ENCODE peak calls at places on chromosomes 4 and X, in five cellular contexts. One of them, this sample, is unnamed.

GRCh38 chr4:1590244-1590643 is 93.9 kb downstream of the FAM53A start:
- DNase-seq in AG10803: peak; percentile 6
- DNase-seq in mucosa of descending colon: no peak
- DNase-seq in PC-3: no peak
- DNase-seq in lower leg skin: peak; percentile 43
- DNase-seq in this sample: no peak

GRCh38 chr4:41213563-41214157 is 682 bp downstream of the APBB2 start:
- DNase-seq in AG10803: no peak
- DNase-seq in mucosa of descending colon: peak; percentile 17
- DNase-seq in PC-3: no peak
- DNase-seq in lower leg skin: peak; percentile 90
- DNase-seq in this sample: no peak

GRCh38 chr4:80138556-80139538 is 58.5 kb upstream of the PRDM8 start:
- DNase-seq in AG10803: peak; percentile 79
- DNase-seq in mucosa of descending colon: peak; percentile 16
- DNase-seq in PC-3: peak; percentile 61
- DNase-seq in lower leg skin: no peak
- DNase-seq in this sample: peak; percentile 44

GRCh38 chrX:48806088-48806487 is 4.2 kb downstream of the HDAC6 start:
- DNase-seq in AG10803: no peak
- DNase-seq in mucosa of descending colon: no peak
- DNase-seq in PC-3: no peak
- DNase-seq in lower leg skin: no peak
- DNase-seq in this sample: no peak

GRCh38 chr4:158858410-158859189 is 89.8 kb downstream of the FNIP2 start:
- DNase-seq in AG10803: peak; percentile 50
- DNase-seq in mucosa of descending colon: no peak
- DNase-seq in PC-3: peak; percentile 58
- DNase-seq in lower leg skin: no peak
- DNase-seq in this sample: no peak

GRCh38 chr4:149531861-149532260 is 283.8 kb downstream of the IQCM start:
- DNase-seq in AG10803: peak; percentile 1
- DNase-seq in mucosa of descending colon: no peak
- DNase-seq in PC-3: peak; percentile 29
- DNase-seq in lower leg skin: peak; percentile 58
- DNase-seq in this sample: no peak

GRCh38 chrX:95058815-95059214 is 1384.8 kb downstream of the FAM133A start:
- DNase-seq in AG10803: peak; percentile 76
- DNase-seq in mucosa of descending colon: no peak
- DNase-seq in PC-3: peak; percentile 62
- DNase-seq in lower leg skin: no peak
- DNase-seq in this sample: no peak

GRCh38 chrX:13123857-13124345 is 79.5 kb upstream of the FAM9C start:
- DNase-seq in AG10803: peak; percentile 47
- DNase-seq in mucosa of descending colon: no peak
- DNase-seq in PC-3: peak; percentile 68
- DNase-seq in lower leg skin: no peak
- DNase-seq in this sample: no peak

GRCh38 chrX:153672531-153673397 is 849 bp downstream of the PNCK start:
- DNase-seq in AG10803: no peak
- DNase-seq in mucosa of descending colon: no peak
- DNase-seq in PC-3: no peak
- DNase-seq in lower leg skin: peak; percentile 83
- DNase-seq in this sample: no peak

GRCh38 chrX:128807367-128807766 is 715.9 kb downstream of the SMARCA1 start:
- DNase-seq in AG10803: no peak
- DNase-seq in mucosa of descending colon: peak; percentile 1
- DNase-seq in PC-3: no peak
- DNase-seq in lower leg skin: no peak
- DNase-seq in this sample: no peak

GRCh38 chr4:122219356-122219755 is 67.2 kb downstream of the BLTP1 start:
- DNase-seq in AG10803: no peak
- DNase-seq in mucosa of descending colon: no peak
- DNase-seq in PC-3: no peak
- DNase-seq in lower leg skin: no peak
- DNase-seq in this sample: no peak

GRCh38 chrX:1493877-1494510 is 41.3 kb upstream of the ASMTL start:
- DNase-seq in AG10803: no peak
- DNase-seq in mucosa of descending colon: no peak
- DNase-seq in PC-3: no peak
- DNase-seq in lower leg skin: peak; percentile 79
- DNase-seq in this sample: peak; percentile 89

GRCh38 chrX:19840899-19841648 is 46.3 kb downstream of the SH3KBP1 start:
- DNase-seq in AG10803: no peak
- DNase-seq in mucosa of descending colon: no peak
- DNase-seq in PC-3: no peak
- DNase-seq in lower leg skin: peak; percentile 26
- DNase-seq in this sample: no peak

GRCh38 chr4:8224596-8225289 is 25.7 kb downstream of the SH3TC1 start:
- DNase-seq in AG10803: no peak
- DNase-seq in mucosa of descending colon: no peak
- DNase-seq in PC-3: no peak
- DNase-seq in lower leg skin: no peak
- DNase-seq in this sample: peak; percentile 62

GRCh38 chr4:38577482-38577881 is 86.5 kb upstream of the KLF3 start:
- DNase-seq in AG10803: no peak
- DNase-seq in mucosa of descending colon: no peak
- DNase-seq in PC-3: no peak
- DNase-seq in lower leg skin: no peak
- DNase-seq in this sample: no peak

GRCh38 chr4:3284734-3285557 is 7.9 kb upstream of the RGS12 start:
- DNase-seq in AG10803: no peak
- DNase-seq in mucosa of descending colon: no peak
- DNase-seq in PC-3: no peak
- DNase-seq in lower leg skin: peak; percentile 83
- DNase-seq in this sample: no peak

GRCh38 chrX:9312922-9313867 is 151.7 kb upstream of the TBL1X start:
- DNase-seq in AG10803: no peak
- DNase-seq in mucosa of descending colon: peak; percentile 72
- DNase-seq in PC-3: peak; percentile 43
- DNase-seq in lower leg skin: peak; percentile 89
- DNase-seq in this sample: no peak

GRCh38 chr4:46389301-46389761 is 597 bp downstream of the GABRA2 start:
- DNase-seq in AG10803: no peak
- DNase-seq in mucosa of descending colon: peak; percentile 76
- DNase-seq in PC-3: no peak
- DNase-seq in lower leg skin: no peak
- DNase-seq in this sample: no peak

GRCh38 chr4:2334826-2335728 is 73.2 kb upstream of the MXD4 start:
- DNase-seq in AG10803: no peak
- DNase-seq in mucosa of descending colon: no peak
- DNase-seq in PC-3: no peak
- DNase-seq in lower leg skin: peak; percentile 76
- DNase-seq in this sample: no peak

GRCh38 chrX:68936608-68937007 is 107.8 kb downstream of the EFNB1 start:
- DNase-seq in AG10803: peak; percentile 88
- DNase-seq in mucosa of descending colon: no peak
- DNase-seq in PC-3: peak; percentile 78
- DNase-seq in lower leg skin: peak; percentile 62
- DNase-seq in this sample: no peak

GRCh38 chr4:30718021-30718888 is 1.9 kb upstream of the PCDH7 start:
- DNase-seq in AG10803: no peak
- DNase-seq in mucosa of descending colon: peak; percentile 23
- DNase-seq in PC-3: peak; percentile 25
- DNase-seq in lower leg skin: peak; percentile 85
- DNase-seq in this sample: no peak

GRCh38 chr4:58658701-58659100 is 1548.5 kb upstream of the IGFBP7 start:
- DNase-seq in AG10803: no peak
- DNase-seq in mucosa of descending colon: no peak
- DNase-seq in PC-3: no peak
- DNase-seq in lower leg skin: no peak
- DNase-seq in this sample: no peak

GRCh38 chr4:156298230-156298629 is 344.6 kb upstream of the CTSO start:
- DNase-seq in AG10803: peak; percentile 99
- DNase-seq in mucosa of descending colon: peak; percentile 9
- DNase-seq in PC-3: no peak
- DNase-seq in lower leg skin: no peak
- DNase-seq in this sample: no peak

GRCh38 chr4:55903577-55903976 is 45.2 kb upstream of the CEP135 start:
- DNase-seq in AG10803: no peak
- DNase-seq in mucosa of descending colon: no peak
- DNase-seq in PC-3: no peak
- DNase-seq in lower leg skin: no peak
- DNase-seq in this sample: no peak

GRCh38 chr4:79025170-79025569 is 85.9 kb upstream of the PAQR3 start:
- DNase-seq in AG10803: no peak
- DNase-seq in mucosa of descending colon: no peak
- DNase-seq in PC-3: peak; percentile 83
- DNase-seq in lower leg skin: no peak
- DNase-seq in this sample: no peak

GRCh38 chr4:75494563-75494962 is 19.6 kb downstream of the RCHY1 start:
- DNase-seq in AG10803: peak; percentile 84
- DNase-seq in mucosa of descending colon: no peak
- DNase-seq in PC-3: peak; percentile 43
- DNase-seq in lower leg skin: no peak
- DNase-seq in this sample: no peak

GRCh38 chr4:75498041-75498440 is 16.2 kb downstream of the RCHY1 start:
- DNase-seq in AG10803: no peak
- DNase-seq in mucosa of descending colon: no peak
- DNase-seq in PC-3: no peak
- DNase-seq in lower leg skin: no peak
- DNase-seq in this sample: no peak

GRCh38 chr4:75497133-75497532 is 17.1 kb downstream of the RCHY1 start:
- DNase-seq in AG10803: peak; percentile 20
- DNase-seq in mucosa of descending colon: no peak
- DNase-seq in PC-3: peak; percentile 14
- DNase-seq in lower leg skin: no peak
- DNase-seq in this sample: no peak

GRCh38 chr4:75499900-75500299 is 14.3 kb downstream of the RCHY1 start:
- DNase-seq in AG10803: no peak
- DNase-seq in mucosa of descending colon: no peak
- DNase-seq in PC-3: no peak
- DNase-seq in lower leg skin: no peak
- DNase-seq in this sample: no peak

GRCh38 chr4:75495489-75495888 is 18.7 kb downstream of the RCHY1 start:
- DNase-seq in AG10803: no peak
- DNase-seq in mucosa of descending colon: no peak
- DNase-seq in PC-3: no peak
- DNase-seq in lower leg skin: no peak
- DNase-seq in this sample: no peak
- TF ChIP-seq CTCF in AG10803: no peak
- TF ChIP-seq CTCF in mucosa of descending colon: no peak
- TF ChIP-seq CTCF in PC-3: no peak
- TF ChIP-seq CTCF in lower leg skin: no peak
- TF ChIP-seq CTCF in this sample: no peak

DNA sequence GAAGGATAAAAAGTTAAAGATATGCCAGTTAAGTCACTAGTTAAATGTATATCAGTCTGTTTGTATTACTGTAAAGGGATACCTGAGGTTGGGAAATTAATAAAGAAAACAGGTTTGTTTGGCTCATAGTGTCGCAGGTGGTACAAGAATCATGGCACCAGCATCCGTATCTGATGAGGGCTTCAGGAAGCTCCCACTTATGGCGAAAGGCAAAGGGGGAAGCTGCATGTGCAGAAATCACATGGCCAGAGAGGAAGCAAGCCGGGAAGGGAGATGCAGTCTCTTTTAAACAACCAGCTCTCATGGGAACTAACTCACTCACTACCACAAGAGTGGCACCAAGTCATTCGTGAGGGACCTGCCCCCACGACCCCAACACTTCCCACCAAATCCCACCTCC is 91.9 kb upstream of the SH3RF1 start:
- DNase-seq in AG10803: no peak
- DNase-seq in mucosa of descending colon: no peak
- DNase-seq in PC-3: no peak
- DNase-seq in lower leg skin: no peak
- DNase-seq in this sample: peak; percentile 45
- TF ChIP-seq CTCF in AG10803: no peak
- TF ChIP-seq CTCF in mucosa of descending colon: no peak
- TF ChIP-seq CTCF in PC-3: no peak
- TF ChIP-seq CTCF in lower leg skin: no peak
- TF ChIP-seq CTCF in this sample: no peak

GRCh38 chrX:116490091-116490490 is 27.3 kb upstream of the CT83 start:
- DNase-seq in AG10803: peak; percentile 0
- DNase-seq in mucosa of descending colon: no peak
- DNase-seq in PC-3: peak; percentile 32
- DNase-seq in lower leg skin: no peak
- DNase-seq in this sample: no peak
- TF ChIP-seq CTCF in AG10803: peak; percentile 43
- TF ChIP-seq CTCF in mucosa of descending colon: no peak
- TF ChIP-seq CTCF in PC-3: peak; percentile 60
- TF ChIP-seq CTCF in lower leg skin: no peak
- TF ChIP-seq CTCF in this sample: no peak

DNA sequence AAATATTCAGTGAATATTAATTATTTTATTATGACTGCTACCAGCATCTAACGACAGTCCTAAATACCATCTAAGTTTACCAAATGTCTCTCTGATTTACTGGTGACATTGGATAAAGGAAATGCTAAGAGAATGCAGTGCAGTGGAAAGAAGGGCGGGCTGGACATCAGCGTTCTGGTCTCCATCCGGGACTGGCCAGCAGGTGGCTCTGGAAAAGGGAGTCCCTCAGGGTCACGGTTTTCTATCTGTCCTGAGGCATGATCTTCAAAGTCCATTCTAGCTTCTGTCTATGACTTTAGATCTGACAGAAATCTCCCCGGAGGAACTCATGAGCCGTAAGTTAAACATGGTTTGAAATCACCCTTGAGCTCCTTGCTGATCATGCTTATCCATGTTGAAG is 3.3 kb downstream of the TRIM2 start:
- DNase-seq in AG10803: peak; percentile 20
- DNase-seq in mucosa of descending colon: peak; percentile 81
- DNase-seq in PC-3: peak; percentile 23
- DNase-seq in lower leg skin: no peak
- DNase-seq in this sample: no peak
- TF ChIP-seq CTCF in AG10803: peak; percentile 65
- TF ChIP-seq CTCF in mucosa of descending colon: peak; percentile 45
- TF ChIP-seq CTCF in PC-3: peak; percentile 60
- TF ChIP-seq CTCF in lower leg skin: no peak
- TF ChIP-seq CTCF in this sample: no peak

DNA sequence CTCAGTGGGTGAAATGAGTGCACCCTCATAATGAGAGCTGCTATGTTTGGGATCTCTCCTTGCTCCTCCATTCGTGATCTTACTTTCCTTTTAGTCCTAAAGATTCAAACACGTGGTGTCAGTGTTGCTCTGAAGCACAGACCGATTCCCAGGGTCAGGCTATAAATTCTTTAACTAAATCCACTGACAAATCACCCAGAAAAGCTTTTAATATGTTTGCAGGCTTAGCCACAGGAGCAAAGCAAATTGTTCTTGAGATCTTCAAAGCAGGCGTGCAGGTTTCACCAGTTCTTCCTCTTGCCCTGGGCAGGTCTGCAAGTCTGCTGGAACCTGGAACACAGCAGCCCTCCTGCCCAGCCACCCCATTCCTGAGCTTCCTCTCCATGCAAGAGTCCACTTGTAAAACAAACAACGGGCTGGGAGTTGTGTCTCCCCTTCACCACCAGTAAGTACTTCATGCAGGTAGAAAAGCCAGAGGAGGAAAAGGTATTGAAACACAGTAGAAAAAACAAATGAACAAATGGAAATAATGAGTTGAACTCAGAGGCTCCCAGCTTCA is 70.1 kb upstream of the ENPP6 start:
- DNase-seq in AG10803: peak; percentile 45
- DNase-seq in mucosa of descending colon: peak; percentile 61
- DNase-seq in PC-3: peak; percentile 73
- DNase-seq in lower leg skin: no peak
- DNase-seq in this sample: no peak
- TF ChIP-seq CTCF in AG10803: peak; percentile 41
- TF ChIP-seq CTCF in mucosa of descending colon: no peak
- TF ChIP-seq CTCF in PC-3: peak; percentile 58
- TF ChIP-seq CTCF in lower leg skin: no peak
- TF ChIP-seq CTCF in this sample: no peak

This sample was measured in HL-60.